ENCODE peak calls at places on chromosomes 12 and 14, in six cellular contexts. X, P, F, U, T and K are unnamed samples.

GRCh38 chr14:96362071-96362964 is 823 bp downstream of the ATG2B start:
- DNase-seq in X (peak; percentile 41), P (peak; percentile 70), F (no peak), U (peak; percentile 64), T (peak; percentile 86), K (peak; percentile 48)

GRCh38 chr12:68406134-68406576 is 74.0 kb upstream of the MDM1 start:
- DNase-seq in X (peak; percentile 83), P (no peak), F (no peak), U (peak; percentile 48), T (no peak), K (no peak)

GRCh38 chr14:101231828-101232227 is 328.3 kb upstream of the RTL1 start:
- DNase-seq in X (no peak), P (no peak), F (no peak), U (no peak), T (no peak), K (no peak)

GRCh38 chr12:114955414-114956014 is 271.5 kb upstream of the TBX3 start:
- DNase-seq in X (peak; percentile 87), P (no peak), F (no peak), U (peak; percentile 46), T (no peak), K (no peak)

GRCh38 chr12:7042847-7043246 is 17.7 kb upstream of the C1S start:
- DNase-seq in X (peak; percentile 54), P (no peak), F (no peak), U (peak; percentile 65), T (no peak), K (no peak)

GRCh38 chr12:23083267-23083666 is 458.3 kb downstream of the ETNK1 start:
- DNase-seq in X (peak; percentile 77), P (no peak), F (no peak), U (peak; percentile 48), T (no peak), K (no peak)

GRCh38 chr12:94587266-94588241 is 62.8 kb downstream of the TMCC3 start:
- DNase-seq in X (no peak), P (no peak), F (no peak), U (no peak), T (no peak), K (no peak)

GRCh38 chr14:61934385-61934784 is 172.2 kb downstream of the SNAPC1 start:
- DNase-seq in X (peak; percentile 90), P (peak; percentile 31), F (no peak), U (peak; percentile 96), T (no peak), K (no peak)

GRCh38 chr12:132159555-132160003 is 15.3 kb downstream of the NOC4L start:
- DNase-seq in X (no peak), P (no peak), F (no peak), U (no peak), T (no peak), K (no peak)

GRCh38 chr12:52029686-52030085 is 21.6 kb upstream of the NR4A1 start:
- DNase-seq in X (peak; percentile 87), P (no peak), F (peak; percentile 83), U (peak; percentile 28), T (no peak), K (no peak)

GRCh38 chr14:42872775-42873174 is 1266.1 kb downstream of the LRFN5 start:
- DNase-seq in X (no peak), P (no peak), F (no peak), U (no peak), T (no peak), K (no peak)

GRCh38 chr12:68042212-68042699 is 53.0 kb downstream of the IFNG-AS1 start:
- DNase-seq in X (no peak), P (peak; percentile 63), F (no peak), U (no peak), T (peak; percentile 59), K (no peak)

GRCh38 chr14:51780006-51780692 is 80.3 kb upstream of the GNG2 start:
- DNase-seq in X (peak; percentile 65), P (peak; percentile 88), F (peak; percentile 76), U (peak; percentile 81), T (peak; percentile 91), K (peak; percentile 55)

GRCh38 chr14:60882219-60882618 is 98.7 kb downstream of the TRMT5 start:
- DNase-seq in X (no peak), P (no peak), F (no peak), U (no peak), T (no peak), K (no peak)

GRCh38 chr14:61416587-61416986 is 95.2 kb downstream of the PRKCH start:
- DNase-seq in X (no peak), P (no peak), F (no peak), U (no peak), T (peak; percentile 70), K (no peak)

GRCh38 chr12:104634852-104635251 is 178.1 kb downstream of the CHST11 start:
- DNase-seq in X (no peak), P (no peak), F (no peak), U (no peak), T (no peak), K (no peak)

GRCh38 chr14:87898301-87898700 is 94.7 kb downstream of the GALC start:
- DNase-seq in X (no peak), P (no peak), F (no peak), U (no peak), T (no peak), K (no peak)

GRCh38 chr14:88013750-88014349 is 8.9 kb downstream of the GPR65 start:
- DNase-seq in X (peak; percentile 45), P (peak; percentile 45), F (peak; percentile 56), U (peak; percentile 64), T (peak; percentile 72), K (no peak)

GRCh38 chr14:71675902-71676291 is 256.3 kb upstream of the RGS6 start:
- DNase-seq in X (peak; percentile 32), P (no peak), F (no peak), U (peak; percentile 33), T (no peak), K (no peak)

GRCh38 chr12:132356686-132357622 is 27.6 kb upstream of the GALNT9 start:
- DNase-seq in X (peak; percentile 69), P (peak; percentile 50), F (no peak), U (peak; percentile 73), T (no peak), K (no peak)

GRCh38 chr12:58888131-58888783 is 32.0 kb downstream of the LRIG3 start:
- DNase-seq in X (peak; percentile 77), P (no peak), F (no peak), U (no peak), T (no peak), K (no peak)

GRCh38 chr12:8948711-8949524 is 527 bp downstream of the M6PR start:
- DNase-seq in X (peak; percentile 32), P (no peak), F (peak; percentile 17), U (peak; percentile 49), T (peak; percentile 73), K (peak; percentile 10)